ENCODE peak calls at places on chromosomes 4 and X, in six cellular contexts. One of them, this sample, is unnamed.

GRCh38 chr4:54585321-54586000 is 72.3 kb upstream of the KIT start:
- DNase-seq in ovary: no peak
- DNase-seq in left lung: no peak
- DNase-seq in SK-N-DZ: no peak
- DNase-seq in activated T-helper 1 cell treated with anti-CD3 and anti-CD28 coated beads, Interleukin-2, amount 50 U/mL, for 16 hours: no peak
- DNase-seq in fibroblast of mammary gland: peak; percentile 7
- DNase-seq in this sample: no peak

GRCh38 chr4:174357321-174357720 is 73.6 kb downstream of the CEP44 start:
- DNase-seq in ovary: no peak
- DNase-seq in left lung: no peak
- DNase-seq in SK-N-DZ: no peak
- DNase-seq in activated T-helper 1 cell treated with anti-CD3 and anti-CD28 coated beads, Interleukin-2, amount 50 U/mL, for 16 hours: no peak
- DNase-seq in fibroblast of mammary gland: no peak
- DNase-seq in this sample: no peak

GRCh38 chr4:139912423-139912822 is 241.6 kb downstream of the MAML3 start:
- DNase-seq in ovary: no peak
- DNase-seq in left lung: no peak
- DNase-seq in SK-N-DZ: no peak
- DNase-seq in activated T-helper 1 cell treated with anti-CD3 and anti-CD28 coated beads, Interleukin-2, amount 50 U/mL, for 16 hours: no peak
- DNase-seq in fibroblast of mammary gland: peak; percentile 47
- DNase-seq in this sample: no peak

GRCh38 chr4:153838564-153838963 is 49.7 kb upstream of the SFRP2 start:
- DNase-seq in ovary: no peak
- DNase-seq in left lung: no peak
- DNase-seq in SK-N-DZ: no peak
- DNase-seq in activated T-helper 1 cell treated with anti-CD3 and anti-CD28 coated beads, Interleukin-2, amount 50 U/mL, for 16 hours: no peak
- DNase-seq in fibroblast of mammary gland: no peak
- DNase-seq in this sample: no peak

GRCh38 chr4:7310441-7310840 is 118.1 kb downstream of the SORCS2 start:
- DNase-seq in ovary: no peak
- DNase-seq in left lung: no peak
- DNase-seq in SK-N-DZ: no peak
- DNase-seq in activated T-helper 1 cell treated with anti-CD3 and anti-CD28 coated beads, Interleukin-2, amount 50 U/mL, for 16 hours: no peak
- DNase-seq in fibroblast of mammary gland: no peak
- DNase-seq in this sample: no peak

GRCh38 chrX:40087574-40088298 is 10.0 kb downstream of the BCOR start:
- DNase-seq in ovary: no peak
- DNase-seq in left lung: no peak
- DNase-seq in SK-N-DZ: no peak
- DNase-seq in activated T-helper 1 cell treated with anti-CD3 and anti-CD28 coated beads, Interleukin-2, amount 50 U/mL, for 16 hours: no peak
- DNase-seq in fibroblast of mammary gland: no peak
- DNase-seq in this sample: no peak

GRCh38 chrX:109890910-109891502 is 111.9 kb upstream of the TMEM164 start:
- DNase-seq in ovary: peak; percentile 52
- DNase-seq in left lung: no peak
- DNase-seq in SK-N-DZ: peak; percentile 64
- DNase-seq in activated T-helper 1 cell treated with anti-CD3 and anti-CD28 coated beads, Interleukin-2, amount 50 U/mL, for 16 hours: no peak
- DNase-seq in fibroblast of mammary gland: peak; percentile 59
- DNase-seq in this sample: peak; percentile 18

GRCh38 chrX:70452143-70452733 is 7.6 kb downstream of the DLG3 start:
- DNase-seq in ovary: peak; percentile 67
- DNase-seq in left lung: peak; percentile 42
- DNase-seq in SK-N-DZ: no peak
- DNase-seq in activated T-helper 1 cell treated with anti-CD3 and anti-CD28 coated beads, Interleukin-2, amount 50 U/mL, for 16 hours: no peak
- DNase-seq in fibroblast of mammary gland: peak; percentile 26
- DNase-seq in this sample: peak; percentile 12

GRCh38 chr4:91366561-91366960 is 937.2 kb upstream of the GRID2 start:
- DNase-seq in ovary: no peak
- DNase-seq in left lung: no peak
- DNase-seq in SK-N-DZ: no peak
- DNase-seq in activated T-helper 1 cell treated with anti-CD3 and anti-CD28 coated beads, Interleukin-2, amount 50 U/mL, for 16 hours: no peak
- DNase-seq in fibroblast of mammary gland: no peak
- DNase-seq in this sample: no peak

GRCh38 chr4:150229538-150229937 is 151.3 kb downstream of the DCLK2 start:
- DNase-seq in ovary: no peak
- DNase-seq in left lung: no peak
- DNase-seq in SK-N-DZ: no peak
- DNase-seq in activated T-helper 1 cell treated with anti-CD3 and anti-CD28 coated beads, Interleukin-2, amount 50 U/mL, for 16 hours: no peak
- DNase-seq in fibroblast of mammary gland: peak; percentile 86
- DNase-seq in this sample: no peak

GRCh38 chrX:103918584-103919335 is 43.7 kb upstream of the TMSB15B start:
- DNase-seq in ovary: peak; percentile 63
- DNase-seq in left lung: peak; percentile 64
- DNase-seq in SK-N-DZ: peak; percentile 79
- DNase-seq in activated T-helper 1 cell treated with anti-CD3 and anti-CD28 coated beads, Interleukin-2, amount 50 U/mL, for 16 hours: no peak
- DNase-seq in fibroblast of mammary gland: peak; percentile 42
- DNase-seq in this sample: peak; percentile 53

GRCh38 chr4:77308843-77309242 is 151.8 kb downstream of the CCNG2 start:
- DNase-seq in ovary: no peak
- DNase-seq in left lung: no peak
- DNase-seq in SK-N-DZ: peak; percentile 6
- DNase-seq in activated T-helper 1 cell treated with anti-CD3 and anti-CD28 coated beads, Interleukin-2, amount 50 U/mL, for 16 hours: no peak
- DNase-seq in fibroblast of mammary gland: peak; percentile 41
- DNase-seq in this sample: no peak

GRCh38 chrX:125150231-125150630 is 169.4 kb upstream of the TEX13C start:
- DNase-seq in ovary: no peak
- DNase-seq in left lung: no peak
- DNase-seq in SK-N-DZ: no peak
- DNase-seq in activated T-helper 1 cell treated with anti-CD3 and anti-CD28 coated beads, Interleukin-2, amount 50 U/mL, for 16 hours: no peak
- DNase-seq in fibroblast of mammary gland: no peak
- DNase-seq in this sample: no peak

GRCh38 chr4:1406946-1407656 is 859 bp upstream of the NKX1-1 start:
- DNase-seq in ovary: no peak
- DNase-seq in left lung: no peak
- DNase-seq in SK-N-DZ: no peak
- DNase-seq in activated T-helper 1 cell treated with anti-CD3 and anti-CD28 coated beads, Interleukin-2, amount 50 U/mL, for 16 hours: no peak
- DNase-seq in fibroblast of mammary gland: no peak
- DNase-seq in this sample: no peak

GRCh38 chrX:134520860-134521390 is 61.0 kb downstream of the HPRT1 start:
- DNase-seq in ovary: no peak
- DNase-seq in left lung: no peak
- DNase-seq in SK-N-DZ: peak; percentile 73
- DNase-seq in activated T-helper 1 cell treated with anti-CD3 and anti-CD28 coated beads, Interleukin-2, amount 50 U/mL, for 16 hours: no peak
- DNase-seq in fibroblast of mammary gland: peak; percentile 84
- DNase-seq in this sample: peak; percentile 26

GRCh38 chr4:109355835-109356234 is 53.4 kb upstream of the COL25A1 start:
- DNase-seq in ovary: no peak
- DNase-seq in left lung: no peak
- DNase-seq in SK-N-DZ: no peak
- DNase-seq in activated T-helper 1 cell treated with anti-CD3 and anti-CD28 coated beads, Interleukin-2, amount 50 U/mL, for 16 hours: no peak
- DNase-seq in fibroblast of mammary gland: no peak
- DNase-seq in this sample: no peak

GRCh38 chrX:1242901-1243402 is 25.7 kb upstream of the CSF2RA start:
- DNase-seq in ovary: no peak
- DNase-seq in left lung: no peak
- DNase-seq in SK-N-DZ: no peak
- DNase-seq in activated T-helper 1 cell treated with anti-CD3 and anti-CD28 coated beads, Interleukin-2, amount 50 U/mL, for 16 hours: no peak
- DNase-seq in fibroblast of mammary gland: no peak
- DNase-seq in this sample: peak; percentile 6

GRCh38 chr4:70688795-70689231 is 481 bp downstream of the UTP3 start:
- DNase-seq in ovary: no peak
- DNase-seq in left lung: no peak
- DNase-seq in SK-N-DZ: no peak
- DNase-seq in activated T-helper 1 cell treated with anti-CD3 and anti-CD28 coated beads, Interleukin-2, amount 50 U/mL, for 16 hours: no peak
- DNase-seq in fibroblast of mammary gland: no peak
- DNase-seq in this sample: no peak

GRCh38 chr4:94744830-94745229 is 12.9 kb upstream of the BMPR1B start:
- DNase-seq in ovary: no peak
- DNase-seq in left lung: no peak
- DNase-seq in SK-N-DZ: no peak
- DNase-seq in activated T-helper 1 cell treated with anti-CD3 and anti-CD28 coated beads, Interleukin-2, amount 50 U/mL, for 16 hours: no peak
- DNase-seq in fibroblast of mammary gland: no peak
- DNase-seq in this sample: no peak

GRCh38 chrX:135931644-135932487 is 38.4 kb downstream of the SAGE1 start:
- DNase-seq in ovary: peak; percentile 21
- DNase-seq in left lung: peak; percentile 49
- DNase-seq in SK-N-DZ: peak; percentile 38
- DNase-seq in activated T-helper 1 cell treated with anti-CD3 and anti-CD28 coated beads, Interleukin-2, amount 50 U/mL, for 16 hours: no peak
- DNase-seq in fibroblast of mammary gland: peak; percentile 45
- DNase-seq in this sample: no peak

GRCh38 chrX:132631579-132632232 is 142.9 kb upstream of the MBNL3 start:
- DNase-seq in ovary: no peak
- DNase-seq in left lung: no peak
- DNase-seq in SK-N-DZ: peak; percentile 13
- DNase-seq in activated T-helper 1 cell treated with anti-CD3 and anti-CD28 coated beads, Interleukin-2, amount 50 U/mL, for 16 hours: no peak
- DNase-seq in fibroblast of mammary gland: peak; percentile 51
- DNase-seq in this sample: peak; percentile 4

GRCh38 chr4:185005209-185005819 is 13.0 kb upstream of the HELT start:
- DNase-seq in ovary: peak; percentile 84
- DNase-seq in left lung: peak; percentile 85
- DNase-seq in SK-N-DZ: peak; percentile 72
- DNase-seq in activated T-helper 1 cell treated with anti-CD3 and anti-CD28 coated beads, Interleukin-2, amount 50 U/mL, for 16 hours: peak; percentile 59
- DNase-seq in fibroblast of mammary gland: peak; percentile 77
- DNase-seq in this sample: peak; percentile 33

GRCh38 chr4:13529130-13529919 is 15.0 kb downstream of the NKX3-2 start:
- DNase-seq in ovary: no peak
- DNase-seq in left lung: no peak
- DNase-seq in SK-N-DZ: no peak
- DNase-seq in activated T-helper 1 cell treated with anti-CD3 and anti-CD28 coated beads, Interleukin-2, amount 50 U/mL, for 16 hours: no peak
- DNase-seq in fibroblast of mammary gland: no peak
- DNase-seq in this sample: no peak

GRCh38 chr4:4884611-4885010 is 25.1 kb downstream of the MSX1 start:
- DNase-seq in ovary: no peak
- DNase-seq in left lung: no peak
- DNase-seq in SK-N-DZ: no peak
- DNase-seq in activated T-helper 1 cell treated with anti-CD3 and anti-CD28 coated beads, Interleukin-2, amount 50 U/mL, for 16 hours: no peak
- DNase-seq in fibroblast of mammary gland: no peak
- DNase-seq in this sample: no peak

GRCh38 chr4:499563-499962 is 553 bp downstream of the PIGG start:
- DNase-seq in ovary: no peak
- DNase-seq in left lung: no peak
- DNase-seq in SK-N-DZ: no peak
- DNase-seq in activated T-helper 1 cell treated with anti-CD3 and anti-CD28 coated beads, Interleukin-2, amount 50 U/mL, for 16 hours: no peak
- DNase-seq in fibroblast of mammary gland: no peak
- DNase-seq in this sample: no peak

GRCh38 chrX:31038585-31039326 is 33.1 kb downstream of the FTHL17 start:
- DNase-seq in ovary: peak; percentile 47
- DNase-seq in left lung: no peak
- DNase-seq in SK-N-DZ: peak; percentile 31
- DNase-seq in activated T-helper 1 cell treated with anti-CD3 and anti-CD28 coated beads, Interleukin-2, amount 50 U/mL, for 16 hours: no peak
- DNase-seq in fibroblast of mammary gland: peak; percentile 35
- DNase-seq in this sample: no peak

GRCh38 chrX:101257448-101258259 is 33.5 kb downstream of the TAF7L start:
- DNase-seq in ovary: no peak
- DNase-seq in left lung: no peak
- DNase-seq in SK-N-DZ: no peak
- DNase-seq in activated T-helper 1 cell treated with anti-CD3 and anti-CD28 coated beads, Interleukin-2, amount 50 U/mL, for 16 hours: no peak
- DNase-seq in fibroblast of mammary gland: peak; percentile 64
- DNase-seq in this sample: no peak

GRCh38 chr4:55184600-55185523 is 59.5 kb upstream of the KDR start:
- DNase-seq in ovary: no peak
- DNase-seq in left lung: no peak
- DNase-seq in SK-N-DZ: peak; percentile 3
- DNase-seq in activated T-helper 1 cell treated with anti-CD3 and anti-CD28 coated beads, Interleukin-2, amount 50 U/mL, for 16 hours: no peak
- DNase-seq in fibroblast of mammary gland: peak; percentile 89
- DNase-seq in this sample: no peak

GRCh38 chrX:154002215-154002719 is 17.4 kb downstream of the IRAK1 start:
- DNase-seq in ovary: no peak
- DNase-seq in left lung: no peak
- DNase-seq in SK-N-DZ: peak; percentile 56
- DNase-seq in activated T-helper 1 cell treated with anti-CD3 and anti-CD28 coated beads, Interleukin-2, amount 50 U/mL, for 16 hours: no peak
- DNase-seq in fibroblast of mammary gland: peak; percentile 80
- DNase-seq in this sample: peak; percentile 24

GRCh38 chrX:20066968-20067708 is 49.6 kb downstream of the MAP7D2 start:
- DNase-seq in ovary: no peak
- DNase-seq in left lung: no peak
- DNase-seq in SK-N-DZ: peak; percentile 34
- DNase-seq in activated T-helper 1 cell treated with anti-CD3 and anti-CD28 coated beads, Interleukin-2, amount 50 U/mL, for 16 hours: no peak
- DNase-seq in fibroblast of mammary gland: peak; percentile 66
- DNase-seq in this sample: peak; percentile 42

GRCh38 chr4:185552254-185552653 is 16.9 kb upstream of the PDLIM3 start:
- DNase-seq in ovary: no peak
- DNase-seq in left lung: no peak
- DNase-seq in SK-N-DZ: no peak
- DNase-seq in activated T-helper 1 cell treated with anti-CD3 and anti-CD28 coated beads, Interleukin-2, amount 50 U/mL, for 16 hours: no peak
- DNase-seq in fibroblast of mammary gland: no peak
- DNase-seq in this sample: no peak

GRCh38 chr4:54940996-54941395 is 184.4 kb downstream of the KDR start:
- DNase-seq in ovary: no peak
- DNase-seq in left lung: no peak
- DNase-seq in SK-N-DZ: no peak
- DNase-seq in activated T-helper 1 cell treated with anti-CD3 and anti-CD28 coated beads, Interleukin-2, amount 50 U/mL, for 16 hours: no peak
- DNase-seq in fibroblast of mammary gland: no peak
- DNase-seq in this sample: no peak

This sample was measured in kidney glomerular epithelial cell.